ENCODE peak calls at places on chromosomes 13 and 19, in six cellular contexts. One of them, this sample, is unnamed.

GRCh38 chr19:8357007-8357521 is 6.9 kb upstream of the ANGPTL4 start:
- DNase-seq in frontal cortex: no peak
- DNase-seq in ELR: no peak
- DNase-seq in heart right ventricle: no peak
- DNase-seq in fibroblast of lung: no peak
- DNase-seq in epithelial cell of esophagus: no peak
- DNase-seq in this sample: no peak

GRCh38 chr13:86870388-86870966 is 800.7 kb upstream of the SLITRK5 start:
- DNase-seq in frontal cortex: no peak
- DNase-seq in ELR: peak
- DNase-seq in heart right ventricle: no peak
- DNase-seq in fibroblast of lung: peak
- DNase-seq in epithelial cell of esophagus: peak
- DNase-seq in this sample: peak

GRCh38 chr19:47037766-47038165 is 10.7 kb downstream of the TMEM160 start:
- DNase-seq in frontal cortex: peak
- DNase-seq in ELR: no peak
- DNase-seq in heart right ventricle: no peak
- DNase-seq in fibroblast of lung: no peak
- DNase-seq in epithelial cell of esophagus: no peak
- DNase-seq in this sample: no peak

GRCh38 chr13:112953591-112954487 is 15.2 kb upstream of the MCF2L start:
- DNase-seq in frontal cortex: no peak
- DNase-seq in ELR: no peak
- DNase-seq in heart right ventricle: no peak
- DNase-seq in fibroblast of lung: no peak
- DNase-seq in epithelial cell of esophagus: no peak
- DNase-seq in this sample: no peak

GRCh38 chr19:39141929-39142328 is 16.3 kb downstream of the PAK4 start:
- DNase-seq in frontal cortex: no peak
- DNase-seq in ELR: no peak
- DNase-seq in heart right ventricle: no peak
- DNase-seq in fibroblast of lung: no peak
- DNase-seq in epithelial cell of esophagus: no peak
- DNase-seq in this sample: no peak

GRCh38 chr13:102369303-102369702 is 32.5 kb downstream of the FGF14 start:
- DNase-seq in frontal cortex: no peak
- DNase-seq in ELR: no peak
- DNase-seq in heart right ventricle: no peak
- DNase-seq in fibroblast of lung: peak
- DNase-seq in epithelial cell of esophagus: peak
- DNase-seq in this sample: no peak

GRCh38 chr13:110560606-110561334 is 752 bp downstream of the RAB20 start:
- DNase-seq in frontal cortex: no peak
- DNase-seq in ELR: peak
- DNase-seq in heart right ventricle: peak
- DNase-seq in fibroblast of lung: peak
- DNase-seq in epithelial cell of esophagus: peak
- DNase-seq in this sample: no peak

GRCh38 chr13:45678282-45678681 is 23.8 kb upstream of the CBY2 start:
- DNase-seq in frontal cortex: no peak
- DNase-seq in ELR: no peak
- DNase-seq in heart right ventricle: no peak
- DNase-seq in fibroblast of lung: no peak
- DNase-seq in epithelial cell of esophagus: no peak
- DNase-seq in this sample: no peak

GRCh38 chr13:98445340-98446233 is 131.3 kb downstream of the STK24 start:
- DNase-seq in frontal cortex: peak
- DNase-seq in ELR: peak
- DNase-seq in heart right ventricle: peak
- DNase-seq in fibroblast of lung: peak
- DNase-seq in epithelial cell of esophagus: peak
- DNase-seq in this sample: peak

GRCh38 chr19:49683814-49684250 is 5.6 kb upstream of the ADM5 start:
- DNase-seq in frontal cortex: no peak
- DNase-seq in ELR: no peak
- DNase-seq in heart right ventricle: no peak
- DNase-seq in fibroblast of lung: no peak
- DNase-seq in epithelial cell of esophagus: no peak
- DNase-seq in this sample: no peak

GRCh38 chr13:114131581-114132418 is 623 bp downstream of the RASA3 start:
- DNase-seq in frontal cortex: peak
- DNase-seq in ELR: peak
- DNase-seq in heart right ventricle: no peak
- DNase-seq in fibroblast of lung: peak
- DNase-seq in epithelial cell of esophagus: peak
- DNase-seq in this sample: no peak

GRCh38 chr13:73952683-73953082 is 181.5 kb downstream of the KLF12 start:
- DNase-seq in frontal cortex: no peak
- DNase-seq in ELR: peak
- DNase-seq in heart right ventricle: no peak
- DNase-seq in fibroblast of lung: peak
- DNase-seq in epithelial cell of esophagus: no peak
- DNase-seq in this sample: peak

GRCh38 chr19:32373614-32374295 is 28.3 kb downstream of the ZNF507 start:
- DNase-seq in frontal cortex: no peak
- DNase-seq in ELR: peak
- DNase-seq in heart right ventricle: peak
- DNase-seq in fibroblast of lung: peak
- DNase-seq in epithelial cell of esophagus: peak
- DNase-seq in this sample: peak

GRCh38 chr19:2289714-2290435 is 7.9 kb upstream of the PEAK3 start:
- DNase-seq in frontal cortex: peak
- DNase-seq in ELR: peak
- DNase-seq in heart right ventricle: no peak
- DNase-seq in fibroblast of lung: no peak
- DNase-seq in epithelial cell of esophagus: peak
- DNase-seq in this sample: no peak

GRCh38 chr13:96091164-96091931 is 1.4 kb downstream of the HS6ST3 start:
- DNase-seq in frontal cortex: no peak
- DNase-seq in ELR: no peak
- DNase-seq in heart right ventricle: peak
- DNase-seq in fibroblast of lung: no peak
- DNase-seq in epithelial cell of esophagus: no peak
- DNase-seq in this sample: no peak

GRCh38 chr13:76865996-76866503 is 20.2 kb downstream of the KCTD12 start:
- DNase-seq in frontal cortex: no peak
- DNase-seq in ELR: no peak
- DNase-seq in heart right ventricle: no peak
- DNase-seq in fibroblast of lung: no peak
- DNase-seq in epithelial cell of esophagus: no peak
- DNase-seq in this sample: no peak

GRCh38 chr19:55005684-55006488 is 32.2 kb downstream of the GP6 start:
- DNase-seq in frontal cortex: peak
- DNase-seq in ELR: no peak
- DNase-seq in heart right ventricle: no peak
- DNase-seq in fibroblast of lung: peak
- DNase-seq in epithelial cell of esophagus: no peak
- DNase-seq in this sample: peak

GRCh38 chr19:3123088-3123721 is 12.6 kb upstream of the GNA15 start:
- DNase-seq in frontal cortex: no peak
- DNase-seq in ELR: no peak
- DNase-seq in heart right ventricle: no peak
- DNase-seq in fibroblast of lung: no peak
- DNase-seq in epithelial cell of esophagus: no peak
- DNase-seq in this sample: no peak

This sample was measured in A172.